ENCODE peak calls at places on chromosomes 7 and 10, in five cellular contexts. B, S, H, K and C are unnamed samples. For H3K27me3, the result is how much of the 10 kb centered on the place peaks cover.

GRCh38 chr10:26567349-26567721 is 129.2 kb downstream of the APBB1IP start:
- DNase-seq in B (no peak), K (peak), H (no peak), S (no peak), C (no peak)

GRCh38 chr7:46781901-46782439 is 799.9 kb downstream of the TNS3 start:
- DNase-seq in S (no peak), H (peak), B (no peak), K (no peak), C (no peak)

GRCh38 chr10:13072339-13072738 is 27.6 kb upstream of the OPTN start:
- DNase-seq in H (no peak), K (no peak), S (no peak), B (no peak), C (no peak)

GRCh38 chr10:110529596-110530011 is 31.9 kb downstream of the DUSP5 start:
- DNase-seq in S (no peak), H (no peak), B (no peak), K (no peak), C (no peak)

GRCh38 chr7:155919400-155920067 is 107.3 kb upstream of the SHH start:
- DNase-seq in B (no peak), S (peak), K (no peak), H (no peak), C (no peak)

GRCh38 chr10:81018898-81019890 is 481.5 kb downstream of the SH2D4B start:
- DNase-seq in S (no peak), B (peak), K (peak), H (peak), C (peak)

GRCh38 chr7:151339651-151340377 is 1.8 kb upstream of the NUB1 start:
- DNase-seq in S (no peak), H (no peak), B (no peak), K (no peak), C (no peak)

GRCh38 chr7:19665399-19666008 is 43.3 kb downstream of the POLR1F start:
- DNase-seq in H (no peak), K (peak), S (no peak), B (no peak), C (no peak)

GRCh38 chr7:46486264-46487206 is 565.5 kb upstream of the IGFBP3 start:
- DNase-seq in B (no peak), H (peak), K (no peak), S (no peak), C (no peak)

GRCh38 chr7:86989407-86989806 is 70.0 kb downstream of the ELAPOR2 start:
- DNase-seq in B (no peak), H (no peak), K (no peak), S (no peak), C (no peak)

GRCh38 chr10:98267069-98267893 is 713 bp downstream of the LOXL4 start:
- DNase-seq in K (no peak), H (no peak), B (no peak), S (no peak), C (no peak)

GRCh38 chr7:129772646-129773280 is 161.2 kb downstream of the NRF1 start:
- DNase-seq in H (no peak), S (no peak), B (no peak), K (no peak), C (no peak)
- H3K27me3 ChIP-seq in H (under half), S (under half), B (under half), K (half or more), C (under half)

DNA sequence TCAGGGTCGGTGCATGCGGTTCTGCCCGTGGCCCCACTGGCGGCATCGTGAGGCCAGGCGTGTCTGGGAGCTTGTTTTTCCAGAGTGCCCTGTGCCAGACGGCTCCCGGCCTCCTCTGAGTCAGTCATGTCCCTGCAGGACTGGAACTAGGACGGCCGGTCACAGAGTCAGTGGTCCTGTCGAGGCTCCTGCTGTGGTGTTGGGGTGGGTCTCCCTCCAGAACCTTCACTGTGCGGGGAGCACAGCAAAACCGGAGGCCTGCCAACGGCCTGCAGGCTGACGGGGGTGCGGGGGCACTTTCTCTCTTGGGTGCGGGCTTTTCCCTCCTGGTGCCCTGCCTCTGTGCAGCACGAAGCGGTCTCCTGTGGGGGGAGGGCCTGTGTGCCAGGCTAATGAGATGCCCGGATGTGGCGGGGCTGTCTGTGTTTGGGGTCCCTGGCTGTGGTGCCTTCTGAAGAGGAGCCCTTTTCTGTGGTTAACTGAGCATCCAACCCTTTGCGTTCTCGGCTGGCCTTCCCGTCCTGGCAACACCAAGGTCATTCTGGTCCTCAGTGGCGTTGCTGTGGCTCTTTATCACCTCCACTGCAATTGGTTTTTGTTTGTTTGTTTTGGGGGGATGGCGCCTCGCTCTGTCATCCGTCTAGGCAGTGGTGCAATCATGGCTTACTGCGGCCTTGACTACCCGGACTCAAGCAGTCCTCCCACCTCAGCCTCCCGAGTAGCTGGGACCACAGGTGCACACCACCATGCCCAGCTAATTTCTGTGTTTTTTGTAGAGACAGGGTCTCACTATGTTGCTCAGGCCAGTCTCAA is 8.0 kb downstream of the GET4 start:
- DNase-seq in B (no peak), S (no peak), H (no peak), K (no peak), C (no peak)
- H3K27ac ChIP-seq in B (peak), S (no peak), H (no peak), K (no peak), C (no peak)

DNA sequence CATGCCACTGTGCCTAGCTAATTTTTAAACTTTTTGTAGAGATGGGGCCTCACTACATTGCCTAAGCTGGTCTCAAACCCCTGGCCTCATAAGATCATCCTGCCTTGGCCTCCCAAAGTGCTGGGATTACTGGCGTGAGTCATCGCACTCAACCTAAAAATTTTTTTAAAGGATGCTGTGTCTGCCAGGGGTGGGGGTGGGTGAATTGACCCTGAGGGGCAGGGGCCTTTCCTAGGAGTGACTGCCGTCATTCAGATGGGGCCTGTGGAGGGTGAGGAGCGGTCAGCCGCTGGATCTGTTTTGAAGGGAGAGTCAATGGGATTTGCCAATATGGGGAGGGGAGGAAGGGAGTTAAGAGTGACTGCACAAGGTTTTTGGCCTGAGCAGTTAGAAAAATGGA is 89.4 kb downstream of the C10orf105 start:
- DNase-seq in K (no peak), H (no peak), S (no peak), B (no peak), C (no peak)
- H3K27me3 ChIP-seq in K (under half), H (under half), S (under half), B (under half), C (under half)

GRCh38 chr7:1074593-1075431 is 13.1 kb upstream of the GPER1 start:
- DNase-seq in K (no peak), B (no peak), H (no peak), S (no peak), C (no peak)

GRCh38 chr7:1073211-1073977 is 14.5 kb upstream of the GPER1 start:
- DNase-seq in K (peak), B (no peak), S (no peak), H (no peak), C (no peak)

GRCh38 chr7:1078985-1079384 is 8.9 kb upstream of the GPER1 start:
- DNase-seq in K (no peak), H (no peak), S (no peak), B (no peak), C (no peak)

GRCh38 chr7:1078519-1078918 is 9.4 kb upstream of the GPER1 start:
- DNase-seq in K (no peak), B (no peak), S (no peak), H (no peak), C (no peak)

GRCh38 chr7:1076184-1077072 is 11.5 kb upstream of the GPER1 start:
- DNase-seq in K (no peak), S (no peak), B (peak), H (no peak), C (no peak)
- H3K27ac ChIP-seq in K (no peak), S (no peak), B (peak), H (no peak), C (no peak)

GRCh38 chr7:32427769-32428291 is 62.4 kb downstream of the LSM5 start:
- DNase-seq in K (peak), S (peak), H (peak), B (peak), C (no peak)
- H3K27me3 ChIP-seq in K (under half), S (half or more), H (under half), B (under half), C (half or more)

DNA sequence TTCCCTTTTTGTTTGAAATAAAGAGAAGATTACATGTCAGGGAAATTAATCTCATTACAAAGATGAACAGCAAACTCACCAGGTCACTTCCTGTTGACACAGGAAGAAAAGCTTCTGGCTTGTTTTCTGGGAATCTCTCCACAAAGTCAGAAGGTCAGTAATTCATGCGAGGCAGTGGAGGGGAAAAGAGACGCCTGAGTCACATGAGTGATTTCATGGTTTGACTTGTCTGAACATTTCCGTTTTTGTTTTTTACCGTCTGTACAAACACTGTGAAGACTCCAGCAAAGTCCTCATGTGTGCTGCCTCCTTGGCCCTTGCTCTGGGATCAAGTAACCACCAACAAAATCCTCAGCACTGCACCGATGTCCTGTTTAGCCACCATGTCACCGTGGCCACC is 2.5 kb upstream of the HABP2 start:
- DNase-seq in H (peak), S (no peak), K (no peak), B (no peak), C (no peak)
- H3K27ac ChIP-seq in H (no peak), S (no peak), K (no peak), B (peak), C (no peak)

GRCh38 chr10:104557966-104558365 is 83.1 kb upstream of the SORCS3 start:
- DNase-seq in K (no peak), S (no peak), H (no peak), B (no peak), C (no peak)
- H3K27me3 ChIP-seq in K (under half), S (under half), H (under half), B (under half), C (under half)

DNA sequence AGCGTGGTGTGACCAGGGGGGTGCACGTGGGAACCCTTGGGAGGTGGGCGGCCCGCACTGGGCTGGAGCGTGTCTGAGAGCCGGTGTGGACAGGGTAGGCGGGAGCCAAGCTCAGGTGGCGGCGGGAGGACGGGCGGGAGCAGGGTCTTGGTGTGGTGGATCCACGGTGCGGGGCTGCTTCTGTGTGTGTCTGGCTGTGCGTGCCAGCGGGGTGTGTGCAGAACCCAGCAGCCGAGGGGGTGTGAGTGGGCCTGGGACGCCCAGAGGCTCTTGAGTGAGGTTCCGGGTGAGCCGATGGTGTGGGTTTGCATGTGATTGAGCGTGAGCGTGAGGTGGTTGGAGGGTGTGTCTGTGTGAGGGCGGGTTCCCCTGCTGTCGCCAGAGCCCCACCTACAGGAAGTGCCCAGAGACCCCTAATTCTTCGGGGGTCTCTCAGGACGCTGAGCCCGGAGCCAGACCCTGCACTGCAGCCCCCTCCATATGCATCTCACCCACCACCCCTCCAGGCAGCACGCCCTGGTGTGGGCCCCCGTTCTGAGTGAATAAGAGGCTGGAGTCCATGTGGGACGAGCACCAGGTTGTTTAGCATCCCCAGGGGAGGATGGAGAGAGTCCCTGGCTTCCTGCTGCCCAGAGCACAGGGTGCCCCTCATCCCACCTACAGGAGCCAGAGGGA is 78.1 kb downstream of the ELFN1 start:
- DNase-seq in S (no peak), K (no peak), H (no peak), B (no peak), C (no peak)
- H3K27ac ChIP-seq in S (no peak), K (peak), H (no peak), B (no peak), C (no peak)

GRCh38 chr10:100328198-100328597 is 1.8 kb downstream of the PKD2L1 start:
- DNase-seq in S (no peak), K (no peak), B (no peak), H (no peak), C (no peak)
- H3K27me3 ChIP-seq in S (under half), K (under half), B (under half), H (under half), C (half or more)